ENCODE peak calls at places on chromosomes 4 and X, in six cellular contexts. S is cardiac muscle cell; J is IMR-90; Q is CD4-positive, alpha-beta T cell; K is tibial artery; Z is CD8-positive, alpha-beta memory T cell. G is an unnamed sample.

GRCh38 chrX:1466971-1467561 is 14.4 kb upstream of the ASMTL start:
- DNase-seq in J (no peak), Z (peak; percentile 64), K (no peak), S (no peak), Q (no peak), G (no peak)

GRCh38 chr4:183468210-183469095 is 24.0 kb downstream of the CDKN2AIP start:
- DNase-seq in S (no peak), K (no peak), J (peak; percentile 54), Q (no peak), Z (no peak), G (no peak)

GRCh38 chr4:143384381-143384994 is 47.8 kb downstream of the GAB1 start:
- DNase-seq in K (peak; percentile 85), Z (no peak), S (no peak), Q (no peak), J (peak; percentile 47), G (no peak)

GRCh38 chr4:2243682-2244380 is 1.9 kb upstream of the HAUS3 start:
- DNase-seq in Z (no peak), J (peak; percentile 18), S (peak; percentile 55), K (peak; percentile 84), Q (no peak), G (no peak)

GRCh38 chr4:88280228-88280795 is 4.0 kb downstream of the PPM1K start:
- DNase-seq in J (no peak), Q (no peak), Z (no peak), S (no peak), K (no peak), G (no peak)

GRCh38 chr4:154004450-154004849 is 215.6 kb upstream of the SFRP2 start:
- DNase-seq in Z (no peak), K (no peak), J (no peak), S (no peak), Q (no peak), G (no peak)

GRCh38 chr4:16794816-16795445 is 103.5 kb downstream of the LDB2 start:
- DNase-seq in S (peak; percentile 69), K (no peak), Q (peak; percentile 2), Z (no peak), J (peak; percentile 60), G (no peak)

GRCh38 chr4:48653217-48654014 is 126.7 kb downstream of the FRYL start:
- DNase-seq in S (peak; percentile 39), J (peak; percentile 79), Q (no peak), K (peak; percentile 68), Z (no peak), G (peak; percentile 65)

GRCh38 chr4:140046573-140046972 is 107.4 kb downstream of the MAML3 start:
- DNase-seq in K (no peak), Z (no peak), J (no peak), S (peak; percentile 29), Q (no peak), G (no peak)

GRCh38 chrX:119118780-119119395 is 8.7 kb downstream of the KIAA1210 start:
- DNase-seq in S (peak; percentile 63), J (peak; percentile 42), Z (peak; percentile 13), Q (peak; percentile 30), K (peak; percentile 62), G (no peak)

GRCh38 chrX:154113729-154114128 is 16.2 kb upstream of the MECP2 start:
- DNase-seq in K (no peak), Q (no peak), J (no peak), S (no peak), Z (no peak), G (no peak)

GRCh38 chr4:163295138-163295537 is 37.3 kb downstream of the NPY1R start:
- DNase-seq in K (no peak), Q (no peak), S (no peak), J (no peak), Z (no peak), G (no peak)

DNA sequence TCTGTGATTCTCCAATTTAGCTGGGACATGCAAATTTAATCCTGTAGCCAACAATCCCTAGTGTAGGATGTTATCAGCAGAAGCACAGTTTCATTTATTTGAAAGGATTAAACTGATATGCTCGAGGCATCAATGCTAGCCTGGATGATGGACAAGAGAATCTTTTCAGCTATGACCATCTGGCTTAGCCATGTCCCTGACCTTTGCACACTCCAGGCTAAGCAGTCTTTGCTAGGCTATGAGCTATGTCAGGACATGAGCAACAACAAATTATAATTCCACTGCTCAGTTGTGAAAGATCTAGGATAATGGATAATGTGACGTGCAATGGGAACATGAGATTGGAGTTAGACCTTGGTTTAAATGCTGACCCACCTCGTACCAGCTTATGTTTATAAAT is 32.0 kb downstream of the NPY1R start:
- DNase-seq in K (no peak), S (no peak), Z (no peak), Q (no peak), J (no peak), G (no peak)
- H3K27ac ChIP-seq in K (no peak overlapping the region), S (no peak overlapping the region), Z (no peak overlapping the region), Q (no peak overlapping the region), J (no peak overlapping the region), G (no peak overlapping the region)

DNA sequence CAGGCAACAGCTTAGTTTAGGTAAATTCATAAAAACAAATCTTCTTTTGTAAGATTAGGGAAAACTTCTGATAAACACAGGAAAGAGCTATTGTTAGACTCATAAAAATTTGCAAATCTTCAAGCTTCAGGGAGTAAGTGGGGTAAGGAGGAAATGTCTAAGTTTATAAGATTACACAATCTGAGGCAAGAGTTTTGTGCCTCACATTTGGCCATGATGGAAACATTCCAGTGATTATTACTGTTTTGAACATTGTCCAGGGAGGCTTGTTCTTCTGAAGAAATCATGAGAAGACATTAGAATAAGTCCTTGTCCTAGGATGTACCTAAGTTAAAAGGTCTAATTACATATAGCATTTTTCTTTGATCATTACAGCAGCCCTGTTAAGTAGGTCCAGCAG is 72.8 kb downstream of the MAOB start:
- DNase-seq in Z (no peak), Q (no peak), K (no peak), J (peak; percentile 3), S (no peak), G (no peak)
- H3K27ac ChIP-seq in Z (no peak overlapping the region), Q (no peak overlapping the region), K (no peak overlapping the region), J (no peak overlapping the region), S (no peak overlapping the region), G (no peak overlapping the region)

GRCh38 chrX:85051627-85052026 is 48.0 kb downstream of the APOOL start:
- DNase-seq in K (no peak), J (no peak), Z (no peak), S (no peak), Q (no peak), G (no peak)
- H3K27ac ChIP-seq in K (peak overlapping the region; percentile 75), J (no peak overlapping the region), Z (no peak overlapping the region), S (no peak overlapping the region), Q (no peak overlapping the region), G (no peak overlapping the region)

DNA sequence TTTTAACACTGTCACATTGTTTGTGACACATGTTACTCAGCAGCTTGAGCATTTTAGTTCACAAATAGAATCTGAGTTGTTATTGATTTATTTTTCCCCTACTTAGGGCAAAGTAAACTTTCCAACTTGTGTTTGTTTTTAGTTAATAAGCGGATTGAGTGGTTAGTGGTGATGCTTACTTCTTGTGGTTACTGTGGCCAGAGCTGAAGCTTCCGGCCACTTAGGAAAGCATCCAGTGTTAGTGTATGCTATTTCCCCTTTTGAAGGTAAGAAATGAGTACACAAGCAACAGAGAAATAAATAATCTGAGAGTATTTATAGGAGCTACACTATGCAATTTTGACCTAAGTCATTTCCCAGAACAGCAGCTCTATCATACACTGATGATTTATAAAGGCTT is 2464.5 kb downstream of the PCDH7 start:
- DNase-seq in K (no peak), J (no peak), Q (no peak), Z (no peak), S (no peak), G (no peak)
- H3K27ac ChIP-seq in K (no peak overlapping the region), J (no peak overlapping the region), Q (no peak overlapping the region), Z (no peak overlapping the region), S (no peak overlapping the region), G (no peak overlapping the region)

GRCh38 chr4:24003476-24003875 is 113.6 kb upstream of the PPARGC1A start:
- DNase-seq in J (no peak), Q (no peak), Z (no peak), S (no peak), K (no peak), G (no peak)
- H3K27ac ChIP-seq in J (no peak overlapping the region), Q (no peak overlapping the region), Z (no peak overlapping the region), S (no peak overlapping the region), K (no peak overlapping the region), G (no peak overlapping the region)

GRCh38 chrX:17656035-17656418 is 81.3 kb upstream of the SCML1 start:
- DNase-seq in J (no peak), S (peak; percentile 39), Q (no peak), Z (no peak), K (no peak), G (no peak)
- H3K27ac ChIP-seq in J (no peak overlapping the region), S (no peak overlapping the region), Q (no peak overlapping the region), Z (no peak overlapping the region), K (no peak overlapping the region), G (no peak overlapping the region)

G was measured in substantia nigra.